ENCODE peak calls at places on chromosomes 7 and 10, in nine cellular contexts. Z, W, C, J, O, F, T, U and S are unnamed samples.

GRCh38 chr10:70513848-70514309 is 35.3 kb downstream of the PALD1 start:
- DNase-seq in O (no peak), W (no peak), U (no peak), Z (no peak), F (no peak), C (no peak), J (no peak), T (peak; percentile 84), S (no peak)

GRCh38 chr7:12066561-12066960 is 144.5 kb upstream of the TMEM106B start:
- DNase-seq in F (no peak), T (no peak), Z (no peak), J (no peak), U (no peak), O (no peak), C (peak; percentile 29), W (peak; percentile 6), S (no peak)

GRCh38 chr10:97127960-97128850 is 57.6 kb downstream of the SLIT1 start:
- DNase-seq in Z (no peak), O (no peak), U (no peak), T (peak; percentile 30), J (no peak), C (peak; percentile 4), W (no peak), F (no peak), S (no peak)

GRCh38 chr7:20191044-20191867 is 25.9 kb downstream of the MACC1 start:
- DNase-seq in O (no peak), C (no peak), W (no peak), T (peak; percentile 59), J (no peak), Z (no peak), F (no peak), U (peak; percentile 34), S (no peak)

GRCh38 chr7:30562498-30562897 is 32.2 kb upstream of the GARS1 start:
- DNase-seq in Z (no peak), W (peak; percentile 47), U (no peak), F (no peak), C (peak; percentile 59), T (no peak), J (no peak), O (no peak), S (no peak)

GRCh38 chr7:28921822-28922221 is 36.3 kb downstream of the TRIL start:
- DNase-seq in C (peak; percentile 76), W (peak; percentile 70), U (peak; percentile 48), Z (peak; percentile 59), F (peak; percentile 24), O (peak; percentile 55), J (peak; percentile 63), T (no peak), S (peak; percentile 59)

GRCh38 chr10:28838908-28839307 is 161.6 kb downstream of the BAMBI start:
- DNase-seq in T (no peak), O (no peak), W (peak; percentile 19), C (peak; percentile 34), F (no peak), J (no peak), Z (no peak), U (no peak), S (peak; percentile 55)

GRCh38 chr7:54988516-54988915 is 30.3 kb upstream of the EGFR start:
- DNase-seq in W (no peak), Z (no peak), T (no peak), U (no peak), C (no peak), O (no peak), J (no peak), F (no peak), S (no peak)

GRCh38 chr7:105876964-105877601 is 684 bp upstream of the ATXN7L1 start:
- DNase-seq in Z (peak; percentile 45), T (peak; percentile 82), F (peak; percentile 60), J (peak; percentile 15), U (peak; percentile 39), C (peak; percentile 55), W (peak; percentile 55), O (peak; percentile 37), S (peak; percentile 80)

GRCh38 chr7:25792586-25792985 is 359.4 kb upstream of the NFE2L3 start:
- DNase-seq in Z (no peak), F (no peak), J (no peak), U (no peak), O (no peak), C (no peak), W (no peak), T (no peak), S (no peak)

GRCh38 chr10:88379575-88379974 is 203.5 kb downstream of the RNLS start:
- DNase-seq in O (peak; percentile 75), T (no peak), J (no peak), Z (no peak), F (no peak), U (peak; percentile 22), W (peak; percentile 88), C (peak; percentile 84), S (peak; percentile 59)

GRCh38 chr10:126933116-126933515 is 27.9 kb downstream of the DOCK1 start:
- DNase-seq in F (no peak), Z (no peak), J (no peak), O (no peak), T (no peak), W (no peak), U (no peak), C (no peak), S (no peak)

GRCh38 chr10:76902949-76903348 is 734.7 kb downstream of the KCNMA1 start:
- DNase-seq in F (peak; percentile 72), O (no peak), W (peak; percentile 17), C (peak; percentile 50), U (no peak), Z (peak; percentile 64), T (no peak), J (no peak), S (peak; percentile 56)

GRCh38 chr10:76779163-76779820 is 858.3 kb downstream of the KCNMA1 start:
- DNase-seq in J (no peak), U (no peak), C (peak; percentile 37), Z (no peak), O (peak; percentile 35), T (no peak), W (peak; percentile 26), F (no peak), S (no peak)

GRCh38 chr7:34430456-34430855 is 227.6 kb upstream of the NPSR1 start:
- DNase-seq in W (peak; percentile 57), O (peak; percentile 25), C (peak; percentile 75), F (no peak), T (no peak), U (no peak), Z (peak; percentile 26), J (peak; percentile 12), S (no peak)

GRCh38 chr10:125984346-125984745 is 88.0 kb downstream of the FANK1 start:
- DNase-seq in U (no peak), J (no peak), O (no peak), F (no peak), T (no peak), C (no peak), Z (no peak), W (no peak), S (no peak)

GRCh38 chr7:77690289-77690688 is 6.0 kb upstream of the RSBN1L start:
- DNase-seq in J (no peak), F (no peak), W (no peak), O (no peak), Z (no peak), U (no peak), C (no peak), T (no peak), S (no peak)

GRCh38 chr7:33742999-33743587 is 162.2 kb upstream of the BMPER start:
- DNase-seq in U (no peak), F (no peak), Z (no peak), W (no peak), C (no peak), O (no peak), J (no peak), T (no peak), S (no peak)

GRCh38 chr10:5582736-5583135 is 58.0 kb downstream of the CALML3 start:
- DNase-seq in T (peak; percentile 71), F (no peak), W (no peak), J (no peak), Z (no peak), U (no peak), O (no peak), C (no peak), S (no peak)

GRCh38 chr10:123942114-123942513 is 50.5 kb upstream of the CPXM2 start:
- DNase-seq in F (no peak), W (no peak), C (no peak), U (no peak), J (no peak), T (no peak), Z (no peak), O (no peak), S (no peak)

GRCh38 chr10:72260588-72261322 is 13.0 kb upstream of the DDIT4 start:
- DNase-seq in O (peak; percentile 85), C (peak; percentile 92), F (peak; percentile 96), W (peak; percentile 94), U (peak; percentile 90), J (peak; percentile 64), Z (peak; percentile 80), T (peak; percentile 97), S (peak; percentile 89)
- TF ChIP-seq CTCF in O (no peak), C (no peak), F (no peak), W (no peak), U (no peak), J (no peak), Z (no peak), T (peak; percentile 44), S (no peak)

GRCh38 chr7:22943997-22944396 is 69.9 kb downstream of the HYCC1 start:
- DNase-seq in O (peak; percentile 75), U (peak; percentile 33), C (peak; percentile 87), T (no peak), F (no peak), Z (no peak), W (peak; percentile 94), J (no peak), S (no peak)
- TF ChIP-seq CTCF in O (no peak), U (no peak), C (no peak), T (no peak), F (no peak), Z (no peak), W (no peak), J (no peak), S (no peak)

DNA sequence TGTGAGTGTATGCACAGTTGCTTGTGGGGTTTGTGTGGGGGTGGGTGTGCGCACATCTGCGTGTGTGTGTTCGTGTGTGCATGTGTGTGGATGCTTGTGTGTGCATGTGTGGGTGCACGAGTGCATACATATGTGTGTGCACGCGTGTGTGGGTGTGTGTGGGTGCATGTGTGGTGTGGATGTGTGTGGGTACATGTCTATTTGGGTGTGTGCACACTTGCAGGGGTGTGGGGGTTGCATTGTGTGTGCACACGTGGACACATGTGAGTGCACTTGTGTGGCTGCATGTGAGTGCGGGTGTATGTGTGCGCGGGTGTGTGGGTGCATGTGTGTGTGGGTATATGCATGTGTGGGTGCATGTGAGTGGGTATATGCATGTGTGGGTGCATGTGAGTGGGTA is 73.7 kb downstream of the NKX6-2 start:
- DNase-seq in F (no peak), O (no peak), J (no peak), W (no peak), U (no peak), T (peak; percentile 47), C (no peak), Z (no peak), S (no peak)
- TF ChIP-seq CTCF in F (no peak), O (no peak), J (no peak), W (no peak), U (no peak), T (no peak), C (no peak), Z (no peak), S (no peak)

DNA sequence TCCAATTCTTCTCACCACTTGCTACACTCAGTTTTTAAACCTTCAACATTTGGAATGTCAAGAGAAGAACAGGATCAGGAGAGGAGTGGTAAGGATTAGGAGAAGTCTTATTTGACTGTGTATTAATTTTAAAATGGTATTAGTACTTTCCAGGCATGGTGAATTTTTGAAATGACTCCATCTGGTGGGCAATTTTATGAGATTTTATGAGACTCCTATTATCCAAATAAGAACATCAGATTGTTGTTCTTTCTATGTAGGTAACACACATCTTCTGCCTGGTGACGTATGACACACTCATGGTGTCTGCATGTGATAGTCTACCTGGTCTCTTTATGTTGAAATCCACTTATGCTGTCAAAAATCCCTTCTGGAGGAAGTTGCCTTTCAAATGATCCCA is 51.0 kb downstream of the SLC13A1 start:
- DNase-seq in Z (no peak), W (no peak), T (no peak), U (no peak), O (no peak), J (no peak), F (no peak), C (peak; percentile 45), S (no peak)
- TF ChIP-seq CTCF in Z (no peak), W (no peak), T (no peak), U (no peak), O (no peak), J (no peak), F (no peak), C (no peak), S (no peak)